ENCODE peak calls at places on chromosome 11, in six cellular contexts. R is suprapubic skin, N is A549, V is ovary, G is upper lobe of left lung, F is body of pancreas. L is an unnamed sample.

GRCh38 chr11:57427692-57428082 is 766 bp upstream of the SLC43A3 start:
- DNase-seq in V (peak; percentile 85), F (peak; percentile 49), N (no peak), G (peak; percentile 27), R (peak; percentile 89), L (peak; percentile 89)

GRCh38 chr11:107860688-107861087 is 2.1 kb upstream of the SLC35F2 start:
- DNase-seq in R (no peak), N (no peak), F (no peak), G (no peak), V (no peak), L (no peak)

GRCh38 chr11:92687724-92688123 is 281.7 kb upstream of the MTNR1B start:
- DNase-seq in F (no peak), R (no peak), G (no peak), V (no peak), N (no peak), L (no peak)

GRCh38 chr11:21654091-21654490 is 538.8 kb upstream of the ANO5 start:
- DNase-seq in V (no peak), N (no peak), G (no peak), F (no peak), R (no peak), L (no peak)

GRCh38 chr11:37512156-37512780 is 914.2 kb upstream of the RAG2 start:
- DNase-seq in R (no peak), F (no peak), G (no peak), V (no peak), N (no peak), L (no peak)

GRCh38 chr11:16088774-16089173 is 267.6 kb downstream of the SOX6 start:
- DNase-seq in R (no peak), V (no peak), N (no peak), G (no peak), F (no peak), L (no peak)

GRCh38 chr11:102144357-102145342 is 34.4 kb downstream of the YAP1 start:
- DNase-seq in F (peak; percentile 21), N (no peak), V (peak; percentile 52), R (no peak), G (peak; percentile 43), L (no peak)

GRCh38 chr11:29260939-29261705 is 755.7 kb downstream of the KCNA4 start:
- DNase-seq in R (no peak), V (no peak), G (no peak), F (no peak), N (peak; percentile 15), L (no peak)

GRCh38 chr11:20464566-20464965 is 77.0 kb downstream of the PRMT3 start:
- DNase-seq in R (no peak), F (no peak), G (no peak), N (no peak), V (no peak), L (no peak)

GRCh38 chr11:112806256-112806655 is 155.0 kb upstream of the NCAM1 start:
- DNase-seq in N (no peak), F (no peak), G (no peak), R (no peak), V (no peak), L (no peak)

GRCh38 chr11:45098929-45099328 is 47.5 kb upstream of the PRDM11 start:
- DNase-seq in F (no peak), G (no peak), R (peak; percentile 52), V (no peak), N (no peak), L (peak; percentile 52)

GRCh38 chr11:119340335-119341221 is at the start of gene C1QTNF5:
- DNase-seq in F (peak; percentile 82), N (no peak), G (peak; percentile 76), R (peak; percentile 91), V (peak; percentile 88), L (peak; percentile 79)

GRCh38 chr11:113494021-113494420 is 18.8 kb upstream of the DRD2 start:
- DNase-seq in F (no peak), R (no peak), V (no peak), G (no peak), N (no peak), L (no peak)

GRCh38 chr11:46918087-46918751 is at the start of gene LRP4:
- DNase-seq in V (peak; percentile 70), N (peak; percentile 70), F (peak; percentile 62), G (no peak), R (no peak), L (no peak)

GRCh38 chr11:99199336-99199735 is 178.6 kb downstream of the CNTN5 start:
- DNase-seq in V (no peak), G (no peak), N (no peak), R (no peak), F (no peak), L (no peak)

GRCh38 chr11:35138606-35138948 is 394 bp upstream of the CD44 start:
- DNase-seq in G (peak; percentile 44), N (peak; percentile 51), V (no peak), F (no peak), R (no peak), L (no peak)

GRCh38 chr11:86034710-86035109 is 34.2 kb downstream of the PICALM start:
- DNase-seq in F (no peak), R (no peak), G (no peak), V (no peak), N (no peak), L (no peak)

GRCh38 chr11:67372993-67373915 is at the start of gene CLCF1:
- DNase-seq in R (no peak), V (peak; percentile 83), G (peak; percentile 72), N (peak; percentile 86), F (peak; percentile 78), L (no peak)

GRCh38 chr11:122711831-122712378 is 56.4 kb downstream of the UBASH3B start:
- DNase-seq in G (no peak), V (no peak), R (no peak), F (no peak), N (no peak), L (no peak)

GRCh38 chr11:120346233-120346632 is 10.0 kb downstream of the ARHGEF12 start:
- DNase-seq in R (no peak), V (no peak), N (no peak), G (no peak), F (no peak), L (no peak)

GRCh38 chr11:27282141-27282590 is 80.8 kb downstream of the CCDC34 start:
- DNase-seq in G (no peak), R (no peak), V (peak; percentile 77), N (no peak), F (no peak), L (no peak)

GRCh38 chr11:46520971-46521745 is 72.7 kb downstream of the AMBRA1 start:
- DNase-seq in N (no peak), G (no peak), R (no peak), F (no peak), V (no peak), L (no peak)

GRCh38 chr11:127000291-127000968 is at the start of gene KIRREL3:
- DNase-seq in V (no peak), N (peak; percentile 58), G (no peak), F (no peak), R (no peak), L (no peak)

GRCh38 chr11:118888398-118888797 is 4.7 kb downstream of the CXCR5 start:
- DNase-seq in R (no peak), F (no peak), N (no peak), G (no peak), V (no peak), L (no peak)

GRCh38 chr11:12190511-12190910 is 80.1 kb downstream of the MICAL2 start:
- DNase-seq in R (no peak), G (no peak), F (no peak), V (no peak), N (no peak), L (no peak)

DNA sequence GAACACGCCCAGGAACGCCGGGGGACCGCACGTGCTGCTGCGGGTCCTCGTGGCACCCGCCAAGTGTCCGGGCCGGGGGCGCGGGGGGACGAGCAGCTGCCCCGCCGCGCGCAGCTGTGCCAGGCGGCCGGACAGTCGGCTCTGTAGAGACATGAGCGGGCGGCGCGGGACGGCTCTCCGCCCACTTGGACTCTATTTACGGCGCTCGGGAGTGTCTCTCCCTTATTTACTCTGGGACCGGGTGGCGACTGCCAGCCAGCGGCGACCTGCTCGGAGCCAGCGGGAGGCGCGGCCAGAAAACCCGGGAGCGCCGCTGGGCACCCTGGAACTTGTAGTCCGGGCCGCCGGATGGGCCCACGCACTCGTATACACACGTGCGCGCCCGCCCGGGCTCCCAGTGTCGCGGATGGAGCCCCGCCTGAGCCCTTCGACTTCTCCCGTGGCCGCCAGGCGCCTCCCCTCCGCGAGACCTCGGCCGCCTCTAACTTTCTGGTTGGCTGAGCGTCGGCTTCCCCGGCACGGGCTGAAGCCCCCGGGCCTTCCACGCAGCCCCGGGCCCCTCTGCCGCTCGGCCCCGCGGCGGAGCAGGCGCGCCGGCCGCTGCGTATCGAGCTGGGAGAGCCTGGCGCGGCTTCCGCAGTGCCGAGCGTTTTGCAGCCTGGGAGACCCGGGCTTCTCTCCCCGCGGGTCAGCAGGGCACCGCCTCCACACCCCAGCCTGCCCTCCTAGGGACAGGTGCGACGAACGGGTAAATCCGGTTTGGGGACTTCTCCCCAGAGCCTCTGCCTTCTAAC is at the start of gene MACROD1:
- DNase-seq in R (peak; percentile 94), N (peak; percentile 79), F (peak; percentile 94), V (peak; percentile 81), G (peak; percentile 94), L (peak; percentile 97)
- TF ChIP-seq CTCF in R (no peak), N (no peak), F (no peak), V (peak; percentile 6), G (peak; percentile 10), L (no peak)

DNA sequence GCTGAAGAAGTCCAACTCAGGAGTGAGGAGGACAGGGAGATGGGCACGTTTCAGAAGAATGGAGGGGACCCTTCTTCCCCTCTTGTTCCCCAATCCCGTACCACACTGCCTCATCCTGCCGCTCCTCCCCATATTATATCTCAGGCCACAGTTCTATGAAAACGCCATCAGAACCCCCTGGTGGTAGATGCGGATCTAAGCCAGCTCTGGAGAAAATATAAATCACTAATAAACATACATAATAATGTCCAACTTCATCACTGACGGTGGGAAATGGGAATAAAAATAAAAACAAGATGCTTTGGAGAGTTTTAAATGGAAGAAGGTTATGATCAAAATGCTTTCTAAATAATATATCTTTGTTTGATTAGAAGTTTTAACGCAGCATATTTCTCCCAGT is 400.3 kb downstream of the CADM1 start:
- DNase-seq in V (no peak), N (peak; percentile 5), G (no peak), R (no peak), F (no peak), L (no peak)
- TF ChIP-seq POLR2A in V (no peak), N (no peak), G (no peak), R (no peak), F (no peak), L (no peak)

GRCh38 chr11:1219836-1220810 is 2.7 kb upstream of the MUC5B start:
- DNase-seq in F (peak; percentile 47), R (peak; percentile 80), N (no peak), G (no peak), V (peak; percentile 33), L (no peak)
- TF ChIP-seq CTCF in F (no peak), R (no peak), N (no peak), G (no peak), V (no peak), L (no peak)

GRCh38 chr11:48085688-48086087 is 105.3 kb downstream of the PTPRJ start:
- DNase-seq in N (no peak), G (no peak), F (no peak), R (no peak), V (no peak), L (no peak)
- TF ChIP-seq POLR2A in N (no peak), G (no peak), F (no peak), R (no peak), V (no peak), L (no peak)

L was measured in lower leg skin.